ENCODE peak calls at places on chromosome 1, in five cellular contexts. C is breast epithelium; R is naive thymus-derived CD4-positive, alpha-beta T cell; G is GM23338; E is CD8-positive, alpha-beta memory T cell. P is an unnamed sample. For H3K4me1, the result is how much of the 10 kb centered on the place peaks cover.

GRCh38 chr1:85663382-85663781 is 44.9 kb downstream of the ZNHIT6 start:
- DNase-seq in G (no peak), E (no peak), R (no peak), C (no peak), P (no peak)

GRCh38 chr1:115982399-115982798 is 6.1 kb downstream of the SLC22A15 start:
- DNase-seq in R (no peak), C (no peak), E (no peak), G (no peak), P (no peak)

GRCh38 chr1:43405219-43405875 is 15.6 kb downstream of the SZT2 start:
- DNase-seq in E (no peak), G (no peak), R (no peak), C (no peak), P (no peak)

GRCh38 chr1:161165742-161166668 is at the start of gene PPOX:
- DNase-seq in R (peak), E (peak), C (peak), G (peak), P (peak)

GRCh38 chr1:31421404-31422040 is 8.5 kb downstream of the SERINC2 start:
- DNase-seq in G (peak), R (no peak), C (no peak), E (no peak), P (no peak)

GRCh38 chr1:118826669-118827068 is 161.5 kb downstream of the TBX15 start:
- DNase-seq in C (no peak), E (no peak), R (no peak), G (peak), P (no peak)

GRCh38 chr1:239386453-239387303 is at the start of gene CHRM3:
- DNase-seq in E (no peak), G (peak), R (no peak), C (peak), P (no peak)

GRCh38 chr1:159071970-159072582 is 4.5 kb downstream of the AIM2 start:
- DNase-seq in C (no peak), G (peak), R (peak), E (peak), P (no peak)

GRCh38 chr1:46223472-46223943 is 20.4 kb downstream of the LURAP1 start:
- DNase-seq in C (peak), R (peak), E (peak), G (peak), P (peak)

DNA sequence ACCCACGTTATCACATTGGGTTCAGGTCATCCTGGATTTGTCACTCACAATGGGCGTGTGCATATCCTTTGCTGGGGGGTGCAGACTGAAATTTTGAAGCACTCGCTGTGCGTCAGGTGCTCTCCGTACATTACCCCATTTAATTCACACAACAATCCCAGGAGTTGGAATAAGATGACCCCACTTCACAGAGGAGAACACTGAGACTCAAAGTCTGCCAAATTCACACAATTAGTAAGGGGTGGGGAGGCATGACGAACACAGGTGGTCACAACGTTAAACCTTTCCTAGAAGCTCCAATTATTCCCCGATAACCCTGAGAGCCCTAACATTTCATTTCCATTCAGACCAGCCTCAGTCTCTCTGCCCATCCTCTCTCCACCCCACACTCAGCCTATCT is 3.8 kb upstream of the S100A2 start:
- DNase-seq in R (no peak), C (no peak), G (no peak), E (no peak), P (no peak)
- H3K4me1 ChIP-seq in R (under half), C (under half), G (under half), E (under half), P (half or more)

GRCh38 chr1:225449261-225449660 is 21.4 kb upstream of the LBR start:
- DNase-seq in E (no peak), G (no peak), C (no peak), R (no peak), P (peak)
- H3K4me1 ChIP-seq in E (under half), G (under half), C (under half), R (under half), P (half or more)

GRCh38 chr1:234845097-234845660 is 235.2 kb upstream of the IRF2BP2 start:
- DNase-seq in R (peak), E (peak), G (no peak), C (no peak), P (peak)
- H3K4me1 ChIP-seq in R (under half), E (under half), G (under half), C (under half), P (under half)

DNA sequence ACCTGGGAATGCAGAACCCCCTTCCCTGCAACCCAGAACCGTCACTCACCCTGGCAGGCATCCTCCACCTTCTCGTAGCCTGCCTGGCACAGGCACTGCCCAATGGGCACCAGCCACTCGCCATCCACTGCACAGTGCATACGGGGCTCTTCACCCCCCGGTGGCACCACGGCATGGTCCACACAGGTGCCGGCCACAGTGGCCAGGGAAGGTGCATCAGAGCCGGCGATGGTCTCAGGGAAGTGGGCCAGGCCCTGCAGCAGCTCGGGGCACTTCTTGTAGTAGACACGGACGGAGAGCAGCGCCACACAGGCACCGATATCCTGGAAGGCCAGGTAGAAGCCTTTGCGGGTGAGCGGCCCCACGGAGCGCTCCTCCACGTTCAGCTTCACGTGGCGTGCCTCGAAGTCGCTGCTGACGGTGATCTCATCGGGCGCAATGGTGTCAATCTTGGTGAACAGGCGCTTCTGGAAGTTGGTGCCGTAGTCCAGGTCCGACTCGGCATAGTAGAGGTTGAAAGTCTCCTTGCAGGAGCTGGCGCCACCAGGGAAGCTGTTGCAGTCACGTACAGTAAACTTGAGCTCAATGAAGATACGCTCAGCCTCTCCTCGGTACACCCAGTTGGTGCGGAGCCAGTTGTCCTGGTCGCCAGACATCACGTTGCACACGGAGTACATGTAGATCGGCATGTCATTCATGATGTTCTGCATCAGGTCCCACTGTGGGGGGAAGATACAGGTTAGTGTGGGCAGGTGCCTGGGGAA is 7.4 kb downstream of the EPHA2 start:
- DNase-seq in G (no peak), C (no peak), E (no peak), R (no peak), P (no peak)
- H3K4me1 ChIP-seq in G (half or more), C (under half), E (under half), R (under half), P (half or more)

P was measured in PC-9.